ENCODE peak calls at places on chromosome 6, in five cellular contexts. V is brain microvascular endothelial cell, E is KG1, J is coronary artery, R is GM04504. B is an unnamed sample.

GRCh38 chr6:39887692-39888450 is 46.4 kb downstream of the MOCS1 start:
- DNase-seq in V (peak; percentile 95), E (no peak), J (peak; percentile 95), R (peak; percentile 74), B (peak; percentile 68)

GRCh38 chr6:52457096-52457495 is 37.0 kb downstream of the EFHC1 start:
- DNase-seq in V (no peak), E (no peak), J (no peak), R (no peak), B (no peak)

GRCh38 chr6:132261354-132261753 is 139.9 kb downstream of the MOXD1 start:
- DNase-seq in V (no peak), E (no peak), J (no peak), R (no peak), B (no peak)

GRCh38 chr6:42110683-42111082 is 31.7 kb downstream of the C6orf132 start:
- DNase-seq in V (no peak), E (no peak), J (no peak), R (no peak), B (no peak)

GRCh38 chr6:166379800-166380199 is 2.9 kb downstream of the MPC1 start:
- DNase-seq in V (no peak), E (no peak), J (no peak), R (no peak), B (peak; percentile 78)

GRCh38 chr6:25713802-25714201 is 40.7 kb upstream of the SLC17A4 start:
- DNase-seq in V (no peak), E (no peak), J (no peak), R (no peak), B (no peak)

GRCh38 chr6:35078896-35079295 is 62.2 kb downstream of the TCP11 start:
- DNase-seq in V (no peak), E (no peak), J (no peak), R (no peak), B (no peak)

GRCh38 chr6:30450908-30451818 is 38.1 kb upstream of the HLA-E start:
- DNase-seq in V (peak; percentile 56), E (peak; percentile 50), J (no peak), R (no peak), B (peak; percentile 32)

GRCh38 chr6:70131528-70131927 is 171.4 kb downstream of the COL9A1 start:
- DNase-seq in V (no peak), E (no peak), J (no peak), R (no peak), B (no peak)

GRCh38 chr6:133774356-133774755 is 114.6 kb upstream of the TCF21 start:
- DNase-seq in V (peak; percentile 64), E (no peak), J (no peak), R (peak; percentile 15), B (no peak)

GRCh38 chr6:31878222-31878621 is 575 bp downstream of the SLC44A4 start:
- DNase-seq in V (no peak), E (no peak), J (no peak), R (no peak), B (no peak)

GRCh38 chr6:131937703-131938631 is 13.2 kb downstream of the CCN2 start:
- DNase-seq in V (peak; percentile 96), E (no peak), J (no peak), R (no peak), B (peak; percentile 25)

GRCh38 chr6:112416885-112417284 is 69.8 kb downstream of the RFPL4B start:
- DNase-seq in V (no peak), E (no peak), J (no peak), R (peak; percentile 82), B (no peak)

GRCh38 chr6:165676435-165677068 is 13.5 kb upstream of the PDE10A start:
- DNase-seq in V (peak; percentile 83), E (no peak), J (no peak), R (no peak), B (no peak)

GRCh38 chr6:2450546-2450945 is 205.1 kb upstream of the GMDS start:
- DNase-seq in V (no peak), E (no peak), J (no peak), R (no peak), B (peak; percentile 58)

GRCh38 chr6:89828988-89829590 is 591 bp upstream of the CASP8AP2 start:
- DNase-seq in V (no peak), E (peak; percentile 90), J (no peak), R (no peak), B (peak; percentile 20)

GRCh38 chr6:136586295-136586694 is 36.1 kb upstream of the MAP7 start:
- DNase-seq in V (peak; percentile 91), E (no peak), J (no peak), R (peak; percentile 75), B (no peak)

GRCh38 chr6:3516094-3516493 is 59.2 kb upstream of the SLC22A23 start:
- DNase-seq in V (no peak), E (no peak), J (no peak), R (no peak), B (no peak)

GRCh38 chr6:26159417-26160273 is 72.4 kb downstream of the HFE start:
- DNase-seq in V (no peak), E (no peak), J (no peak), R (no peak), B (no peak)

GRCh38 chr6:118356054-118356453 is 192.0 kb upstream of the PLN start:
- DNase-seq in V (no peak), E (no peak), J (no peak), R (no peak), B (no peak)

GRCh38 chr6:2580996-2581395 is 169.7 kb downstream of the MYLK4 start:
- DNase-seq in V (no peak), E (no peak), J (no peak), R (no peak), B (no peak)

GRCh38 chr6:158143700-158144099 is 24.4 kb downstream of the SERAC1 start:
- DNase-seq in V (no peak), E (no peak), J (no peak), R (no peak), B (no peak)

GRCh38 chr6:144402750-144403149 is 117.6 kb downstream of the UTRN start:
- DNase-seq in V (no peak), E (no peak), J (no peak), R (no peak), B (no peak)

GRCh38 chr6:6004147-6004995 is 2.4 kb downstream of the NRN1 start:
- DNase-seq in V (peak; percentile 16), E (peak; percentile 41), J (no peak), R (no peak), B (no peak)

GRCh38 chr6:43491750-43492661 is 14.6 kb downstream of the TJAP1 start:
- DNase-seq in V (peak; percentile 59), E (no peak), J (no peak), R (no peak), B (peak; percentile 57)

GRCh38 chr6:166253277-166254229 is 54.6 kb downstream of the PRR18 start:
- DNase-seq in V (no peak), E (peak; percentile 28), J (no peak), R (no peak), B (peak; percentile 44)

GRCh38 chr6:53484409-53485280 is 60.3 kb downstream of the GCLC start:
- DNase-seq in V (peak; percentile 70), E (peak; percentile 75), J (no peak), R (no peak), B (peak; percentile 83)

GRCh38 chr6:162538643-162539064 is 188.9 kb downstream of the PRKN start:
- DNase-seq in V (no peak), E (no peak), J (no peak), R (no peak), B (no peak)

GRCh38 chr6:154917941-154918340 is 77.2 kb upstream of the TIAM2 start:
- DNase-seq in V (no peak), E (no peak), J (peak; percentile 19), R (no peak), B (no peak)

GRCh38 chr6:74755748-74756147 is 450.1 kb downstream of the COL12A1 start:
- DNase-seq in V (no peak), E (no peak), J (no peak), R (no peak), B (no peak)

GRCh38 chr6:152267967-152268845 is 369.0 kb downstream of the SYNE1 start:
- DNase-seq in V (no peak), E (peak; percentile 4), J (no peak), R (no peak), B (no peak)

GRCh38 chr6:20693466-20694063 is 159.3 kb downstream of the CDKAL1 start:
- DNase-seq in V (no peak), E (no peak), J (no peak), R (peak; percentile 33), B (no peak)

GRCh38 chr6:2111162-2111677 is 134.2 kb downstream of the GMDS start:
- DNase-seq in V (peak; percentile 63), E (no peak), J (no peak), R (peak; percentile 2), B (no peak)

GRCh38 chr6:129750390-129750789 is 40.4 kb upstream of the ARHGAP18 start:
- DNase-seq in V (no peak), E (no peak), J (no peak), R (no peak), B (no peak)

GRCh38 chr6:154981071-154981373 is 14.1 kb upstream of the TIAM2 start:
- DNase-seq in V (no peak), E (no peak), J (no peak), R (no peak), B (peak; percentile 26)

GRCh38 chr6:1612902-1613301 is 3.2 kb downstream of the FOXC1 start:
- DNase-seq in V (peak; percentile 78), E (no peak), J (no peak), R (no peak), B (no peak)

GRCh38 chr6:120826253-120826652 is 508.0 kb downstream of the TBC1D32 start:
- DNase-seq in V (no peak), E (peak; percentile 1), J (no peak), R (no peak), B (peak; percentile 78)

B was measured in body of pancreas.